ENCODE peak calls at places on chromosome 10, in seven cellular contexts. G is body of pancreas; Y is activated effector memory CD4-positive, alpha-beta T cell treated with anti-CD3 and anti-CD28 coated beads, Interleukin-2, amount 50 U/mL, for 16 hours; O is cardiac muscle cell; R is heart right ventricle; D is substantia nigra; E is stomach. F is an unnamed sample.

GRCh38 chr10:43898592-43898991 is 249.9 kb upstream of the ZNF32 start:
- DNase-seq in E (no peak), D (no peak), O (no peak), Y (no peak), G (no peak), R (no peak), F (no peak)

GRCh38 chr10:7102084-7102483 is 308.8 kb downstream of the SFMBT2 start:
- DNase-seq in O (no peak), Y (no peak), R (peak), G (peak), E (no peak), D (no peak), F (no peak)

GRCh38 chr10:73139251-73139650 is 28.6 kb downstream of the ECD start:
- DNase-seq in E (no peak), D (no peak), R (no peak), G (no peak), Y (no peak), O (no peak), F (no peak)

GRCh38 chr10:105187243-105187642 is 546.2 kb downstream of the SORCS3 start:
- DNase-seq in G (peak), O (no peak), D (no peak), E (no peak), Y (no peak), R (no peak), F (no peak)

GRCh38 chr10:63711361-63711760 is 190.2 kb downstream of the REEP3 start:
- DNase-seq in Y (no peak), G (peak), R (peak), D (no peak), E (peak), O (no peak), F (no peak)

GRCh38 chr10:63209703-63210102 is 76.6 kb downstream of the NRBF2 start:
- DNase-seq in D (no peak), G (no peak), O (no peak), E (no peak), Y (no peak), R (no peak), F (no peak)

GRCh38 chr10:74968621-74969019 is 142.2 kb downstream of the KAT6B start:
- DNase-seq in E (no peak), G (no peak), R (no peak), Y (no peak), O (no peak), D (no peak), F (no peak)

GRCh38 chr10:132209978-132210530 is 23.3 kb downstream of the DPYSL4 start:
- DNase-seq in O (no peak), Y (no peak), R (no peak), E (no peak), G (no peak), D (no peak), F (no peak)

GRCh38 chr10:120221873-120222485 is 235.0 kb upstream of the PLPP4 start:
- DNase-seq in G (peak), R (no peak), O (no peak), E (peak), Y (no peak), D (no peak), F (no peak)

GRCh38 chr10:71748671-71749191 is 24.6 kb downstream of the VSIR start:
- DNase-seq in R (peak), E (peak), G (peak), D (no peak), O (no peak), Y (peak), F (no peak)

GRCh38 chr10:123916775-123917174 is 25.2 kb upstream of the CPXM2 start:
- DNase-seq in E (no peak), Y (no peak), D (no peak), O (no peak), G (no peak), R (no peak), F (no peak)

GRCh38 chr10:98425511-98426352 is 10.8 kb upstream of the PYROXD2 start:
- DNase-seq in Y (peak), G (peak), D (no peak), R (no peak), O (peak), E (peak), F (peak)

GRCh38 chr10:15879663-15880062 is 19.4 kb upstream of the MINDY3 start:
- DNase-seq in O (no peak), D (no peak), G (no peak), R (no peak), Y (no peak), E (no peak), F (no peak)

GRCh38 chr10:4807803-4808507 is 18.1 kb upstream of the AKR1E2 start:
- DNase-seq in O (no peak), G (no peak), Y (no peak), E (no peak), D (no peak), R (no peak), F (peak)